ENCODE peak calls at places on chromosomes 2 and 18, in five cellular contexts. O is amniotic stem cell; D is NCI-H2029; F is stimulated activated CD8-positive, alpha-beta memory T cell treated with anti-CD3 and anti-CD28 coated beads, Interleukin-4, amount 100 ng/mL, for 1 hour; U is CD4-positive, CD25-positive, alpha-beta regulatory T cell. S is an unnamed sample.

GRCh38 chr2:68365087-68365486 is at the start of gene PLEK:
- DNase-seq in O (no peak), D (no peak), F (no peak), U (no peak), S (no peak)

GRCh38 chr2:95158891-95159619 is 593 bp downstream of the ZNF514 start:
- DNase-seq in O (peak), D (no peak), F (no peak), U (no peak), S (no peak)

GRCh38 chr2:42492691-42493467 is 903 bp downstream of the KCNG3 start:
- DNase-seq in O (no peak), D (peak), F (no peak), U (no peak), S (no peak)

GRCh38 chr2:43832457-43832856 is 6.2 kb downstream of the ABCG5 start:
- DNase-seq in O (no peak), D (no peak), F (no peak), U (no peak), S (no peak)

GRCh38 chr2:59585657-59586056 is 967.8 kb downstream of the BCL11A start:
- DNase-seq in O (no peak), D (peak), F (no peak), U (no peak), S (no peak)

GRCh38 chr18:34483198-34483597 is 226.9 kb upstream of the DTNA start:
- DNase-seq in O (no peak), D (no peak), F (no peak), U (no peak), S (no peak)

GRCh38 chr2:136384541-136385303 is 266.8 kb upstream of the CXCR4 start:
- DNase-seq in O (no peak), D (peak), F (no peak), U (peak), S (no peak)

GRCh38 chr18:36296591-36297418 is 708 bp upstream of the FHOD3 start:
- DNase-seq in O (peak), D (peak), F (no peak), U (no peak), S (no peak)

GRCh38 chr18:44602845-44603244 is 77.8 kb upstream of the SETBP1 start:
- DNase-seq in O (peak), D (no peak), F (no peak), U (no peak), S (no peak)

GRCh38 chr18:52536039-52536438 is 196.0 kb downstream of the DCC start:
- DNase-seq in O (no peak), D (no peak), F (no peak), U (no peak), S (no peak)

GRCh38 chr2:41934323-41935003 is 113.4 kb upstream of the PKDCC start:
- DNase-seq in O (no peak), D (no peak), F (no peak), U (no peak), S (no peak)

GRCh38 chr2:83079007-83079406 is 1380.1 kb downstream of the SUCLG1 start:
- DNase-seq in O (no peak), D (peak), F (no peak), U (no peak), S (no peak)